ENCODE peak calls at places on chromosomes 6 and 20, in nine cellular contexts. D is pancreas; T is ELF-1; G is central memory CD4-positive, alpha-beta T cell; O is activated T-cell treated with anti-CD3 and anti-CD28 coated beads, Interleukin-2, amount 50 U/mL, for 4 hours; E is CD8-positive, alpha-beta T cell; Y is HCT116; Q is D341Med; K is HT1080. A is an unnamed sample.

GRCh38 chr20:35618372-35619131 is 2.9 kb downstream of the SPAG4 start:
- DNase-seq in T (peak), E (no peak), D (peak), Y (no peak), O (no peak), Q (no peak), G (peak), K (no peak), A (peak)

GRCh38 chr6:113397229-113397628 is 459.9 kb upstream of the MARCKS start:
- DNase-seq in D (no peak), K (no peak), G (no peak), Q (no peak), Y (no peak), O (no peak), E (no peak), T (no peak), A (no peak)

GRCh38 chr20:39935921-39936320 is 753.1 kb downstream of the MAFB start:
- DNase-seq in K (no peak), G (no peak), Q (no peak), O (no peak), Y (no peak), D (no peak), T (no peak), E (no peak), A (no peak)

GRCh38 chr20:7392551-7392950 is 547.7 kb downstream of the HAO1 start:
- DNase-seq in Q (no peak), E (no peak), G (no peak), O (no peak), T (no peak), K (peak), D (no peak), Y (no peak), A (no peak)

GRCh38 chr6:137823826-137824501 is 43.1 kb upstream of the TNFAIP3 start:
- DNase-seq in Y (no peak), E (peak), T (peak), G (peak), K (no peak), Q (no peak), O (peak), D (no peak), A (no peak)

GRCh38 chr6:142675517-142675916 is 269.5 kb downstream of the HIVEP2 start:
- DNase-seq in O (no peak), G (no peak), D (no peak), K (no peak), Y (no peak), Q (no peak), E (no peak), T (no peak), A (no peak)

GRCh38 chr20:60254901-60255411 is 296.7 kb downstream of the CDH26 start:
- DNase-seq in E (no peak), Q (no peak), D (no peak), K (peak), Y (no peak), T (no peak), G (no peak), O (no peak), A (no peak)

GRCh38 chr6:163392533-163392932 is 22.0 kb upstream of the QKI start:
- DNase-seq in G (no peak), K (no peak), Y (peak), O (no peak), E (no peak), D (peak), Q (no peak), T (no peak), A (no peak)

GRCh38 chr20:38473353-38473795 is 731 bp downstream of the RALGAPB start:
- DNase-seq in E (peak), T (no peak), Q (no peak), O (no peak), G (no peak), K (peak), D (no peak), Y (no peak), A (peak)

GRCh38 chr6:145690969-145691368 is 44.4 kb downstream of the EPM2A start:
- DNase-seq in Q (no peak), Y (no peak), D (no peak), E (no peak), O (no peak), K (no peak), T (no peak), G (no peak), A (no peak)

GRCh38 chr6:20205722-20206154 is 6.5 kb downstream of the MBOAT1 start:
- DNase-seq in Q (no peak), Y (no peak), T (no peak), G (no peak), O (no peak), D (no peak), E (no peak), K (peak), A (no peak)

GRCh38 chr20:5065489-5066383 is 54.0 kb downstream of the PCNA start:
- DNase-seq in K (peak), E (no peak), G (no peak), Q (no peak), Y (peak), D (peak), O (no peak), T (peak), A (no peak)

GRCh38 chr6:12012231-12012565 is at the start of gene HIVEP1:
- DNase-seq in Q (peak), T (peak), E (no peak), G (no peak), D (peak), K (no peak), Y (no peak), O (no peak), A (peak)

A was measured in GM13977.